ENCODE peak calls at places on chromosomes 7 and 10, in seven cellular contexts. J is posterior vena cava, L is activated T-cell treated with anti-CD3 and anti-CD28 coated beads for 1 hour, V is T-cell, X is endothelial cell, Z is Calu3, F is hippocampal formation. N is an unnamed sample.

GRCh38 chr10:5614081-5614721 is 52.2 kb downstream of the ASB13 start:
- DNase-seq in F (no peak), Z (no peak), X (no peak), V (no peak), L (no peak), J (no peak), N (no peak)

GRCh38 chr10:13000431-13000830 is 1.1 kb downstream of the CCDC3 start:
- DNase-seq in X (no peak), F (no peak), Z (no peak), J (no peak), L (no peak), V (no peak), N (no peak)

GRCh38 chr7:50657341-50657873 is 92.2 kb upstream of the DDC start:
- DNase-seq in V (no peak), X (no peak), Z (no peak), J (peak), F (peak), L (no peak), N (no peak)

GRCh38 chr10:58948303-58948702 is 228.1 kb upstream of the PHYHIPL start:
- DNase-seq in X (no peak), Z (no peak), V (no peak), F (no peak), L (no peak), J (no peak), N (no peak)

GRCh38 chr10:60573342-60573741 is 183.7 kb upstream of the ANK3 start:
- DNase-seq in V (no peak), X (no peak), F (no peak), Z (no peak), J (no peak), L (no peak), N (no peak)

GRCh38 chr7:93862651-93863050 is 27.9 kb downstream of the TFPI2 start:
- DNase-seq in L (no peak), F (no peak), J (no peak), X (no peak), Z (no peak), V (no peak), N (no peak)

GRCh38 chr7:74570533-74571156 is 86.9 kb upstream of the GTF2I start:
- DNase-seq in X (no peak), L (no peak), F (no peak), Z (no peak), V (no peak), J (no peak), N (no peak)

GRCh38 chr10:12500406-12501303 is 151.3 kb downstream of the CAMK1D start:
- DNase-seq in Z (peak), L (no peak), X (no peak), J (peak), V (no peak), F (no peak), N (no peak)